ENCODE peak calls at places on chromosomes 6 and 20, in six cellular contexts. One of them, this sample, is unnamed.
A peak's percentile ranks its signal among the peaks of the same experiment; 100 is the strongest.

GRCh38 chr20:16059841-16060240 is 513.4 kb downstream of the KIF16B start:
- DNase-seq in heart left ventricle: no peak
- DNase-seq in Calu3: no peak
- DNase-seq in right cardiac atrium: no peak
- DNase-seq in CD8-positive, alpha-beta T cell: no peak
- DNase-seq in dorsolateral prefrontal cortex: no peak
- DNase-seq in this sample: no peak

GRCh38 chr6:75145211-75145610 is 60.6 kb downstream of the COL12A1 start:
- DNase-seq in CD8-positive, alpha-beta T cell: no peak
- DNase-seq in Calu3: no peak
- DNase-seq in heart left ventricle: no peak
- DNase-seq in dorsolateral prefrontal cortex: no peak
- DNase-seq in right cardiac atrium: no peak
- DNase-seq in this sample: no peak

GRCh38 chr6:126040826-126041225 is 54.5 kb downstream of the TRMT11 start:
- DNase-seq in heart left ventricle: no peak
- DNase-seq in CD8-positive, alpha-beta T cell: no peak
- DNase-seq in Calu3: peak; percentile 46
- DNase-seq in right cardiac atrium: no peak
- DNase-seq in dorsolateral prefrontal cortex: no peak
- DNase-seq in this sample: no peak

GRCh38 chr20:33994624-33994913 is 858 bp downstream of the RALY start:
- DNase-seq in CD8-positive, alpha-beta T cell: no peak
- DNase-seq in Calu3: no peak
- DNase-seq in dorsolateral prefrontal cortex: no peak
- DNase-seq in right cardiac atrium: no peak
- DNase-seq in heart left ventricle: no peak
- DNase-seq in this sample: no peak

GRCh38 chr6:90947184-90948064 is 360.6 kb upstream of the MAP3K7 start:
- DNase-seq in CD8-positive, alpha-beta T cell: no peak
- DNase-seq in dorsolateral prefrontal cortex: no peak
- DNase-seq in heart left ventricle: no peak
- DNase-seq in right cardiac atrium: no peak
- DNase-seq in Calu3: no peak
- DNase-seq in this sample: no peak

GRCh38 chr20:38581830-38582358 is 897 bp downstream of the ADIG start:
- DNase-seq in dorsolateral prefrontal cortex: no peak
- DNase-seq in heart left ventricle: no peak
- DNase-seq in CD8-positive, alpha-beta T cell: no peak
- DNase-seq in Calu3: no peak
- DNase-seq in right cardiac atrium: no peak
- DNase-seq in this sample: no peak

GRCh38 chr20:38113401-38114325 is 51.4 kb downstream of the TGM2 start:
- DNase-seq in dorsolateral prefrontal cortex: no peak
- DNase-seq in CD8-positive, alpha-beta T cell: no peak
- DNase-seq in heart left ventricle: no peak
- DNase-seq in right cardiac atrium: peak; percentile 65
- DNase-seq in Calu3: peak; percentile 86
- DNase-seq in this sample: no peak

GRCh38 chr6:105902401-105903031 is 183.6 kb upstream of the PRDM1 start:
- DNase-seq in heart left ventricle: no peak
- DNase-seq in Calu3: no peak
- DNase-seq in right cardiac atrium: no peak
- DNase-seq in dorsolateral prefrontal cortex: no peak
- DNase-seq in CD8-positive, alpha-beta T cell: no peak
- DNase-seq in this sample: no peak

GRCh38 chr20:54221996-54222890 is 14.4 kb downstream of the PFDN4 start:
- DNase-seq in right cardiac atrium: peak; percentile 58
- DNase-seq in Calu3: no peak
- DNase-seq in heart left ventricle: peak; percentile 18
- DNase-seq in dorsolateral prefrontal cortex: no peak
- DNase-seq in CD8-positive, alpha-beta T cell: no peak
- DNase-seq in this sample: no peak

GRCh38 chr20:35568645-35569044 is 26.8 kb downstream of the ERGIC3 start:
- DNase-seq in CD8-positive, alpha-beta T cell: no peak
- DNase-seq in Calu3: peak; percentile 62
- DNase-seq in right cardiac atrium: no peak
- DNase-seq in dorsolateral prefrontal cortex: no peak
- DNase-seq in heart left ventricle: no peak
- DNase-seq in this sample: no peak

GRCh38 chr6:112116215-112116614 is 28.8 kb downstream of the FAM229B start:
- DNase-seq in right cardiac atrium: no peak
- DNase-seq in heart left ventricle: no peak
- DNase-seq in Calu3: no peak
- DNase-seq in dorsolateral prefrontal cortex: no peak
- DNase-seq in CD8-positive, alpha-beta T cell: no peak
- DNase-seq in this sample: no peak

GRCh38 chr20:62409935-62410741 is 3.1 kb upstream of the CABLES2 start:
- DNase-seq in dorsolateral prefrontal cortex: no peak
- DNase-seq in heart left ventricle: no peak
- DNase-seq in right cardiac atrium: peak; percentile 76
- DNase-seq in Calu3: peak; percentile 68
- DNase-seq in CD8-positive, alpha-beta T cell: peak; percentile 31
- DNase-seq in this sample: peak; percentile 72

GRCh38 chr20:25543068-25543467 is 42.3 kb downstream of the NINL start:
- DNase-seq in right cardiac atrium: no peak
- DNase-seq in CD8-positive, alpha-beta T cell: no peak
- DNase-seq in heart left ventricle: no peak
- DNase-seq in Calu3: no peak
- DNase-seq in dorsolateral prefrontal cortex: no peak
- DNase-seq in this sample: no peak

GRCh38 chr20:17797579-17797978 is 97.8 kb downstream of the BANF2 start:
- DNase-seq in CD8-positive, alpha-beta T cell: no peak
- DNase-seq in Calu3: no peak
- DNase-seq in heart left ventricle: no peak
- DNase-seq in right cardiac atrium: no peak
- DNase-seq in dorsolateral prefrontal cortex: no peak
- DNase-seq in this sample: no peak

GRCh38 chr20:49811825-49812462 is 684 bp upstream of the SLC9A8 start:
- DNase-seq in dorsolateral prefrontal cortex: no peak
- DNase-seq in CD8-positive, alpha-beta T cell: no peak
- DNase-seq in right cardiac atrium: no peak
- DNase-seq in heart left ventricle: no peak
- DNase-seq in Calu3: no peak
- DNase-seq in this sample: no peak

GRCh38 chr20:58747400-58747672 is 54.7 kb downstream of the NPEPL1 start:
- DNase-seq in heart left ventricle: no peak
- DNase-seq in dorsolateral prefrontal cortex: no peak
- DNase-seq in CD8-positive, alpha-beta T cell: no peak
- DNase-seq in right cardiac atrium: peak; percentile 68
- DNase-seq in Calu3: no peak
- DNase-seq in this sample: no peak

GRCh38 chr6:82166493-82166892 is 81.1 kb downstream of the IBTK start:
- DNase-seq in right cardiac atrium: no peak
- DNase-seq in dorsolateral prefrontal cortex: no peak
- DNase-seq in heart left ventricle: peak; percentile 25
- DNase-seq in Calu3: no peak
- DNase-seq in CD8-positive, alpha-beta T cell: no peak
- DNase-seq in this sample: peak; percentile 37

GRCh38 chr6:31877651-31878161 is 1.1 kb downstream of the SLC44A4 start:
- DNase-seq in dorsolateral prefrontal cortex: no peak
- DNase-seq in right cardiac atrium: peak; percentile 42
- DNase-seq in heart left ventricle: no peak
- DNase-seq in CD8-positive, alpha-beta T cell: no peak
- DNase-seq in Calu3: peak; percentile 91
- DNase-seq in this sample: no peak

GRCh38 chr20:47691632-47692031 is 93.6 kb downstream of the SULF2 start:
- DNase-seq in dorsolateral prefrontal cortex: no peak
- DNase-seq in CD8-positive, alpha-beta T cell: no peak
- DNase-seq in Calu3: no peak
- DNase-seq in heart left ventricle: no peak
- DNase-seq in right cardiac atrium: no peak
- DNase-seq in this sample: no peak

GRCh38 chr20:49595346-49595745 is 27.4 kb upstream of the PTGIS start:
- DNase-seq in Calu3: no peak
- DNase-seq in dorsolateral prefrontal cortex: no peak
- DNase-seq in heart left ventricle: no peak
- DNase-seq in CD8-positive, alpha-beta T cell: no peak
- DNase-seq in right cardiac atrium: no peak
- DNase-seq in this sample: no peak

GRCh38 chr6:38508286-38508685 is 131.4 kb downstream of the BTBD9 start:
- DNase-seq in CD8-positive, alpha-beta T cell: no peak
- DNase-seq in dorsolateral prefrontal cortex: no peak
- DNase-seq in Calu3: no peak
- DNase-seq in heart left ventricle: no peak
- DNase-seq in right cardiac atrium: no peak
- DNase-seq in this sample: no peak

GRCh38 chr20:51790256-51790655 is 12.1 kb downstream of the SALL4 start:
- DNase-seq in CD8-positive, alpha-beta T cell: no peak
- DNase-seq in dorsolateral prefrontal cortex: no peak
- DNase-seq in heart left ventricle: no peak
- DNase-seq in right cardiac atrium: no peak
- DNase-seq in Calu3: no peak
- DNase-seq in this sample: no peak